ENCODE peak calls at places on chromosome 6, in six cellular contexts. A is stomach, E is prostate gland, O is heart right ventricle, Y is transverse colon, X is GM23338. S is an unnamed sample.

GRCh38 chr6:43412541-43412940 is 14.8 kb upstream of the ABCC10 start:
- DNase-seq in A (no peak), E (no peak), O (no peak), Y (no peak), X (no peak), S (no peak)

GRCh38 chr6:130500693-130501092 is 134.9 kb downstream of the TMEM200A start:
- DNase-seq in A (no peak), E (no peak), O (no peak), Y (no peak), X (no peak), S (no peak)

GRCh38 chr6:28947831-28948270 is 24.1 kb upstream of the TRIM27 start:
- DNase-seq in A (no peak), E (no peak), O (no peak), Y (peak; percentile 52), X (no peak), S (no peak)

GRCh38 chr6:87183687-87184086 is 28.3 kb downstream of the ZNF292 start:
- DNase-seq in A (no peak), E (no peak), O (no peak), Y (no peak), X (no peak), S (no peak)

GRCh38 chr6:1200706-1201105 is 111.2 kb upstream of the FOXQ1 start:
- DNase-seq in A (no peak), E (no peak), O (no peak), Y (no peak), X (no peak), S (no peak)

GRCh38 chr6:104201557-104201956 is 658.2 kb downstream of the HACE1 start:
- DNase-seq in A (no peak), E (no peak), O (no peak), Y (no peak), X (no peak), S (no peak)

GRCh38 chr6:125816828-125817280 is 26.1 kb downstream of the NCOA7 start:
- DNase-seq in A (no peak), E (no peak), O (no peak), Y (no peak), X (no peak), S (no peak)

GRCh38 chr6:168260385-168260987 is 59.1 kb downstream of the DACT2 start:
- DNase-seq in A (no peak), E (no peak), O (no peak), Y (no peak), X (no peak), S (no peak)

GRCh38 chr6:168690271-168690670 is 249.3 kb downstream of the SMOC2 start:
- DNase-seq in A (no peak), E (no peak), O (no peak), Y (peak; percentile 47), X (no peak), S (no peak)

GRCh38 chr6:93779086-93779858 is 359.9 kb upstream of the EPHA7 start:
- DNase-seq in A (no peak), E (no peak), O (peak; percentile 11), Y (no peak), X (peak; percentile 26), S (no peak)

GRCh38 chr6:13883966-13884365 is 40.8 kb upstream of the RNF182 start:
- DNase-seq in A (no peak), E (no peak), O (no peak), Y (no peak), X (no peak), S (no peak)

GRCh38 chr6:116280161-116280959 is 630 bp upstream of the TSPYL1 start:
- DNase-seq in A (no peak), E (no peak), O (no peak), Y (no peak), X (peak; percentile 23), S (no peak)

GRCh38 chr6:43016166-43016915 is 2.3 kb downstream of the KLHDC3 start:
- DNase-seq in A (no peak), E (no peak), O (no peak), Y (no peak), X (no peak), S (no peak)

GRCh38 chr6:101477436-101477835 is 83.9 kb downstream of the GRIK2 start:
- DNase-seq in A (no peak), E (no peak), O (no peak), Y (no peak), X (no peak), S (no peak)
- H3K27ac ChIP-seq in A (no peak overlapping the region), E (no peak overlapping the region), O (no peak overlapping the region), Y (no peak overlapping the region), X (no peak overlapping the region), S (no peak overlapping the region)

GRCh38 chr6:34384305-34385153 is 7.9 kb downstream of the NUDT3 start:
- DNase-seq in A (no peak), E (no peak), O (no peak), Y (no peak), X (no peak), S (no peak)

GRCh38 chr6:34385793-34386195 is 6.7 kb downstream of the NUDT3 start:
- DNase-seq in A (no peak), E (no peak), O (no peak), Y (no peak), X (no peak), S (no peak)

GRCh38 chr6:34381086-34381485 is 11.4 kb downstream of the NUDT3 start:
- DNase-seq in A (no peak), E (no peak), O (no peak), Y (no peak), X (no peak), S (no peak)

GRCh38 chr6:34383651-34384304 is 8.7 kb downstream of the NUDT3 start:
- DNase-seq in A (no peak), E (no peak), O (no peak), Y (no peak), X (peak; percentile 46), S (no peak)

GRCh38 chr6:34383171-34383631 is 9.3 kb downstream of the NUDT3 start:
- DNase-seq in A (no peak), E (no peak), O (no peak), Y (no peak), X (no peak), S (no peak)
- H3K4me1 ChIP-seq in A (peaks cover 15% of the 10 kb centered on the region), E (no peaks in the 10 kb centered on the region), O (peaks cover 67% of the 10 kb centered on the region), Y (peaks cover 36% of the 10 kb centered on the region), X (peaks cover 23% of the 10 kb centered on the region), S (peaks cover 47% of the 10 kb centered on the region)

GRCh38 chr6:113564401-113565161 is 292.6 kb upstream of the MARCKS start:
- DNase-seq in A (peak; percentile 28), E (peak; percentile 5), O (peak; percentile 80), Y (peak; percentile 65), X (peak; percentile 91), S (peak; percentile 94)
- H3K27ac ChIP-seq in A (peak overlapping the region; percentile 7), E (no peak overlapping the region), O (peak overlapping the region; percentile 84), Y (peak overlapping the region; percentile 80), X (peak overlapping the region; percentile 27), S (peak overlapping the region; percentile 74)

DNA sequence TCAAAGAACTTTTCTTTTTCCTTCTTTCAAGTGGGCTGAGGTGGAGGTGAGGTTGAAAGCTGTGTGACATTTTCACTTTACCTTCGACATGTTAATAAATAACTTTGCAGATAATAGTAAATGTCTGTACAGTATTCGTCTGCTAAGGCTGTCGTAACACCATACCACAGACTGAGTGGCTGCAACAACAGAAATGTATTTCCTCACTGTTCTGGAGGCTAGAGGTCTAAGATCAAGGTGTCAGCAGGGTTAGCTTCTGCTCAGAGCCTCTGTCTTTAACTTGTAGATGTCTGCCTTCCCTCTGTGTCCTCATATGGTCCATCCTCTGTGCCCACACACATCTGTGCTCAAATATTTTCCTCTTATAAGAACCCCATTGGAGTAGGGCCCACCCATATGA is 14.9 kb downstream of the PHACTR2 start:
- DNase-seq in A (no peak), E (no peak), O (no peak), Y (no peak), X (no peak), S (no peak)
- H3K4me1 ChIP-seq in A (peaks cover 53% of the 10 kb centered on the region), E (peaks cover 2% of the 10 kb centered on the region), O (peaks cover 80% of the 10 kb centered on the region), Y (peaks cover 63% of the 10 kb centered on the region), X (peaks cover 71% of the 10 kb centered on the region), S (peaks cover 85% of the 10 kb centered on the region)

DNA sequence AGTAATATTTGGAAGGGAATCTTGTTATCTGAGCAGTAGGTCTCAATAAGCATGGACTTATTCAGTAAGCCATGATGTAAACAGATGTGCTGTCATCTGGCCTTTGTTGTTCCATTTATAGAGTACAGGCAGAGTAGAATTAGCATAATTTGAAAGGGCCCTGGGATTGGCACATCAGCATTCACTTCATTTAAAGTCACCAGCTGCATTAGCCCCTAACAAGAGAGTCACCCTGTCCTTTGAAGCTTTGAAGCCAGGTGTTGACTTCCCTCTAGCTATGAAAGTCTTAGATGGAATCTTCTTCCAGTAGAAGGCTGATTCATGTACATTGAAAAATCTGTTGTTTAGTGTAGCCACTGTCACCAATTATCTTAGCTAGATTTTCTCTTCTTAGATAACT is 95.9 kb downstream of the ANKRD6 start:
- DNase-seq in A (no peak), E (no peak), O (no peak), Y (no peak), X (no peak), S (no peak)
- H3K27ac ChIP-seq in A (no peak overlapping the region), E (no peak overlapping the region), O (no peak overlapping the region), Y (no peak overlapping the region), X (peak overlapping the region; percentile 26), S (no peak overlapping the region)

DNA sequence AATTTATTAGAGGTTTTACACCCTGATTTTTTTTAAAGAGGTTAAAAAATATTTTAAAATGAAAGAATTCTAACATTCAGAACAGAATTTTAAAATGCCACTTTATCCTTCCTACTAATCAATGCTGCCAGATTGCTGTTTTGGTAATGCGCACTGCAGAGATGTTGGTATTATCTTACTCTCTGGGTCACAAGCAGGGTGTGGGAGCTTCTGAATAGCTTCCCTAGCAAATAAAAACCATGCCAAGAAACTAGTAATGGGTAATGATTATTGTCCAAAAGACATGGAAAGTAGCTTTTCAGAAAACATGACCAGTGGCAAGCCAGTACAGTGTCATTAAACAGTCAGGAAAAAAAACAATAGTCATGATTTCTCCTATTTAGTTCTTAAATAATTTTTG is 205.4 kb downstream of the TPBG start:
- DNase-seq in A (no peak), E (no peak), O (no peak), Y (no peak), X (no peak), S (no peak)
- H3K4me1 ChIP-seq in A (no peaks in the 10 kb centered on the region), E (no peaks in the 10 kb centered on the region), O (no peaks in the 10 kb centered on the region), Y (no peaks in the 10 kb centered on the region), X (peaks cover 11% of the 10 kb centered on the region), S (no peaks in the 10 kb centered on the region)

DNA sequence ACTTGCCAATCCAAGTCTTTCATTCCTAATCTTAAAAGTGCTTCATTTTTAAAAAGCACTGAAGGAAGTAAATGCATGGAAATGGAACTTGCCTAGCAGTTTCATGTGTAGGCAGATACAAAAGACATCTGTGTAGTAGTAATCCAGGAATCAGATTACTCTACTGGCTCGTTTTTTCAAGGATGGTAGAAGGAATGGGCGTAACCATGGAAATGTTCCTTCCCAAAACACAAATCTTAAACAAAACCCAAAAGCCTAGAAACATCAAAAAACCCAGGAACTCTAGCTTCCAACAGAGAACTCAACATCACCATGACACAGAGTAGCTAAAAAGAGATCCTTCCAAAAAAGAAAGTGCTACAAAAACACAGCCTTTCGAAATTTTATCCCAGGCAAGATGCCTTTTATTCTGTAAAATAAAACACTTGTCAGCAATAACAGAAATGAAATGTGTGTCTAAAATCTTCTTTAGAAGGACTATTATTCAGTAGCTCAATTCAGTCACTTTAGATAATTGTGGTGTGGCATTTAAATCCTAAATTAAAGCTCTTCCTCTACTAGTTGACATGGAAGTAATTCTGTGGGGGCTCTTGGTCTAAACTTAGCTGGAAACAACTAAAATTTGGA is 81.7 kb downstream of the FAM217A start:
- DNase-seq in A (no peak), E (no peak), O (no peak), Y (no peak), X (peak; percentile 52), S (no peak)
- H3K27ac ChIP-seq in A (no peak overlapping the region), E (no peak overlapping the region), O (no peak overlapping the region), Y (no peak overlapping the region), X (peak overlapping the region; percentile 12), S (peak overlapping the region; percentile 36)

S was measured in esophagus muscularis mucosa.